ENCODE peak calls at places on chromosomes 11 and 22, in seven cellular contexts. Q is fibroblast of lung; P is H9; W is mesenchymal stem cell; T is heart left ventricle; G is HCT116; M is CD8-positive, alpha-beta memory T cell. H is an unnamed sample.
A peak's percentile ranks its signal among the peaks of the same experiment; 100 is the strongest.

GRCh38 chr11:103651341-103651998 is 385.0 kb upstream of the DDI1 start:
- DNase-seq in W (no peak), M (no peak), G (no peak), P (no peak), Q (no peak), T (no peak), H (no peak)

GRCh38 chr11:118226294-118226693 is 1.5 kb upstream of the JAML start:
- DNase-seq in W (no peak), T (peak; percentile 37), Q (peak; percentile 16), G (no peak), M (no peak), P (no peak), H (no peak)

GRCh38 chr11:75069473-75069872 is 27.2 kb downstream of the OR2AT4 start:
- DNase-seq in T (no peak), M (no peak), W (no peak), P (no peak), Q (no peak), G (no peak), H (no peak)

GRCh38 chr11:450809-451451 is 851 bp downstream of the PTDSS2 start:
- DNase-seq in Q (peak; percentile 63), M (peak; percentile 91), G (peak; percentile 38), W (peak; percentile 77), T (peak; percentile 65), P (peak; percentile 53), H (peak; percentile 55)

GRCh38 chr11:76766521-76766920 is 16.6 kb upstream of the TSKU start:
- DNase-seq in T (peak; percentile 24), M (peak; percentile 8), P (no peak), Q (no peak), W (no peak), G (no peak), H (no peak)

GRCh38 chr22:32964411-32965057 is 93.6 kb downstream of the SYN3 start:
- DNase-seq in P (no peak), M (no peak), G (no peak), Q (no peak), W (no peak), T (no peak), H (no peak)

GRCh38 chr11:123833095-123833494 is 26.9 kb upstream of the OR6M1 start:
- DNase-seq in G (no peak), T (no peak), P (no peak), M (no peak), Q (no peak), W (no peak), H (no peak)

GRCh38 chr11:128949791-128950454 is 7.3 kb upstream of the TP53AIP1 start:
- DNase-seq in W (peak; percentile 18), M (no peak), T (no peak), P (no peak), G (no peak), Q (no peak), H (no peak)

GRCh38 chr22:48841881-48842582 is 985.6 kb downstream of the BRD1 start:
- DNase-seq in M (no peak), W (no peak), G (no peak), Q (no peak), T (no peak), P (no peak), H (no peak)
- H3K9me3 ChIP-seq in M (no peaks in the 10 kb centered on the region), W (no peaks in the 10 kb centered on the region), G (no peaks in the 10 kb centered on the region), Q (peaks cover 6% of the 10 kb centered on the region), T (no peaks in the 10 kb centered on the region), P (no peaks in the 10 kb centered on the region), H (no peaks in the 10 kb centered on the region)

DNA sequence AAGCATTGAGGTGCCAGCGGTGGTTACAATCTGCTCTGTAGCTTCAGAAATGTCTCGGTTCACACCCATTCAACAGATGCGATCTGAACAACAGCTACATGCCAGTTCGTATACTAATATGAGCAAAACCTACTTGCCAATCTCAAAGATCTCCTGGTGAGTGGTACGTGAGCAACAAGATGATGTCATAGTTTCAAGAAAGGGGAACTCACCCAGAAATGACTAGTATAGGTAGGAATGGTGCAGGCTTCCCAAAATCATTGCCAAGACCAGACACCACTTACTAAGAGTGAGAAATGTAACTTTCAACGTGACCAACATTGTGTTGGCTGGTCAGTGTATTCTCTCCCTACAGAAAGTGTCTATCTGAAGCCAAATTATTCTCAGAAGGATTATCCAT is 31.1 kb downstream of the OR6Q1 start:
- DNase-seq in P (no peak), Q (peak; percentile 96), G (no peak), T (no peak), M (no peak), W (no peak), H (no peak)
- H3K9me3 ChIP-seq in P (no peaks in the 10 kb centered on the region), Q (no peaks in the 10 kb centered on the region), G (no peaks in the 10 kb centered on the region), T (no peaks in the 10 kb centered on the region), M (no peaks in the 10 kb centered on the region), W (no peaks in the 10 kb centered on the region), H (no peaks in the 10 kb centered on the region)

GRCh38 chr22:49096476-49096875 is 731.2 kb downstream of the BRD1 start:
- DNase-seq in T (no peak), W (no peak), G (no peak), Q (no peak), M (no peak), P (no peak), H (no peak)
- H3K9me3 ChIP-seq in T (no peaks in the 10 kb centered on the region), W (no peaks in the 10 kb centered on the region), G (no peaks in the 10 kb centered on the region), Q (no peaks in the 10 kb centered on the region), M (no peaks in the 10 kb centered on the region), P (no peaks in the 10 kb centered on the region), H (no peaks in the 10 kb centered on the region)

DNA sequence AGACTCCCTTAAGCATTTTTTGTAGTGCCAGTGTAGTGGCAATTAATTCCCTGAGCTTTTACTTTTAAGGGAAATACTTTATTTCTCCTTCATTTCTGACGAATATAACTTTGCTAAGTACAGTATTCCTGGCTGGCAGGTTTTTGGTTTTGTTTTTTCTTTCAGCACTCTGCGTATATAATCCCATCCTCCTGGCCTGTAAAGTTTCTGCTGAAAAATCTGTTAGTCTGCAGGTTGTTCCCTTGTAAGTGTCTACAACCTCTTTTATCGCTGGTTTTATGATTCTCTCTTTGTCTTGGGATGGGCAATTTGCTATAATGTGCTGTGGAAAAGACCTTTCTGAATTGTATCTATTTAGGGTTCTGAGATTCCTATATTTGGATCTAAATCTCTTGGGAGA is 56.0 kb downstream of the KCNQ1OT1 start:
- DNase-seq in T (no peak), G (no peak), M (no peak), Q (no peak), W (no peak), P (no peak), H (no peak)
- H3K9me3 ChIP-seq in T (peaks cover 11% of the 10 kb centered on the region), G (peaks cover 12% of the 10 kb centered on the region), M (peaks cover 16% of the 10 kb centered on the region), Q (peaks cover 3% of the 10 kb centered on the region), W (peaks cover 92% of the 10 kb centered on the region), P (peaks cover 50% of the 10 kb centered on the region), H (peaks cover 13% of the 10 kb centered on the region)

GRCh38 chr11:96990934-96991333 is 601.1 kb downstream of the JRKL start:
- DNase-seq in Q (no peak), W (no peak), T (no peak), M (no peak), G (no peak), P (no peak), H (no peak)
- H3K9me3 ChIP-seq in Q (no peaks in the 10 kb centered on the region), W (no peaks in the 10 kb centered on the region), T (no peaks in the 10 kb centered on the region), M (no peaks in the 10 kb centered on the region), G (peaks cover 3% of the 10 kb centered on the region), P (no peaks in the 10 kb centered on the region), H (no peaks in the 10 kb centered on the region)

H was measured in T-helper 17 cell.